ENCODE peak calls at places on chromosomes 6 and 20, in nine cellular contexts. One of them, this sample, is unnamed.

GRCh38 chr6:10276106-10276505 is 138.8 kb downstream of the TFAP2A start:
- DNase-seq in heart left ventricle: no peak
- DNase-seq in cardiac fibroblast: no peak
- DNase-seq in PC-3: peak; percentile 71
- DNase-seq in kidney epithelial cell: peak; percentile 35
- DNase-seq in pancreas: no peak
- DNase-seq in uterus: no peak
- DNase-seq in hepatocyte: no peak
- DNase-seq in psoas muscle: no peak
- DNase-seq in this sample: peak; percentile 48

GRCh38 chr6:21348462-21349195 is 244.9 kb upstream of the SOX4 start:
- DNase-seq in heart left ventricle: no peak
- DNase-seq in pancreas: no peak
- DNase-seq in hepatocyte: peak; percentile 53
- DNase-seq in PC-3: peak; percentile 68
- DNase-seq in kidney epithelial cell: peak; percentile 65
- DNase-seq in uterus: peak; percentile 31
- DNase-seq in psoas muscle: peak; percentile 74
- DNase-seq in cardiac fibroblast: peak; percentile 68
- DNase-seq in this sample: peak; percentile 33

GRCh38 chr6:19597809-19598320 is 239.3 kb upstream of the ID4 start:
- DNase-seq in heart left ventricle: no peak
- DNase-seq in hepatocyte: no peak
- DNase-seq in PC-3: no peak
- DNase-seq in uterus: no peak
- DNase-seq in cardiac fibroblast: no peak
- DNase-seq in kidney epithelial cell: no peak
- DNase-seq in pancreas: no peak
- DNase-seq in psoas muscle: no peak
- DNase-seq in this sample: no peak

GRCh38 chr6:134614606-134615485 is 296.9 kb upstream of the SGK1 start:
- DNase-seq in kidney epithelial cell: no peak
- DNase-seq in psoas muscle: no peak
- DNase-seq in hepatocyte: no peak
- DNase-seq in PC-3: no peak
- DNase-seq in pancreas: no peak
- DNase-seq in uterus: no peak
- DNase-seq in cardiac fibroblast: no peak
- DNase-seq in heart left ventricle: no peak
- DNase-seq in this sample: peak; percentile 15

GRCh38 chr20:3811421-3812258 is 8.7 kb upstream of the AP5S1 start:
- DNase-seq in psoas muscle: peak; percentile 99
- DNase-seq in hepatocyte: peak; percentile 95
- DNase-seq in heart left ventricle: peak; percentile 99
- DNase-seq in cardiac fibroblast: peak; percentile 100
- DNase-seq in PC-3: peak; percentile 99
- DNase-seq in kidney epithelial cell: peak; percentile 74
- DNase-seq in pancreas: peak; percentile 99
- DNase-seq in uterus: peak; percentile 100
- DNase-seq in this sample: peak; percentile 97

GRCh38 chr6:16273266-16273665 is 34.9 kb downstream of the GMPR start:
- DNase-seq in hepatocyte: peak; percentile 38
- DNase-seq in PC-3: peak; percentile 11
- DNase-seq in psoas muscle: no peak
- DNase-seq in cardiac fibroblast: peak; percentile 58
- DNase-seq in pancreas: no peak
- DNase-seq in kidney epithelial cell: no peak
- DNase-seq in uterus: no peak
- DNase-seq in heart left ventricle: no peak
- DNase-seq in this sample: no peak

GRCh38 chr6:6713660-6714446 is 125.3 kb downstream of the LY86 start:
- DNase-seq in cardiac fibroblast: peak; percentile 27
- DNase-seq in psoas muscle: no peak
- DNase-seq in PC-3: peak; percentile 53
- DNase-seq in uterus: no peak
- DNase-seq in hepatocyte: no peak
- DNase-seq in pancreas: no peak
- DNase-seq in heart left ventricle: no peak
- DNase-seq in kidney epithelial cell: no peak
- DNase-seq in this sample: peak; percentile 69

GRCh38 chr20:53216856-53217576 is 244.9 kb downstream of the TSHZ2 start:
- DNase-seq in pancreas: peak; percentile 42
- DNase-seq in uterus: peak; percentile 67
- DNase-seq in hepatocyte: peak; percentile 82
- DNase-seq in kidney epithelial cell: no peak
- DNase-seq in heart left ventricle: peak; percentile 46
- DNase-seq in PC-3: peak; percentile 81
- DNase-seq in cardiac fibroblast: peak; percentile 34
- DNase-seq in psoas muscle: peak; percentile 74
- DNase-seq in this sample: peak; percentile 10

GRCh38 chr20:46767127-46767761 is 57.8 kb downstream of the SLC2A10 start:
- DNase-seq in kidney epithelial cell: no peak
- DNase-seq in cardiac fibroblast: peak; percentile 33
- DNase-seq in PC-3: peak; percentile 81
- DNase-seq in uterus: no peak
- DNase-seq in hepatocyte: peak; percentile 70
- DNase-seq in psoas muscle: no peak
- DNase-seq in heart left ventricle: no peak
- DNase-seq in pancreas: no peak
- DNase-seq in this sample: peak; percentile 55

GRCh38 chr20:31505903-31506302 is 8.3 kb upstream of the HM13 start:
- DNase-seq in uterus: no peak
- DNase-seq in cardiac fibroblast: no peak
- DNase-seq in PC-3: no peak
- DNase-seq in kidney epithelial cell: no peak
- DNase-seq in hepatocyte: no peak
- DNase-seq in psoas muscle: no peak
- DNase-seq in pancreas: no peak
- DNase-seq in heart left ventricle: no peak
- DNase-seq in this sample: peak; percentile 70

GRCh38 chr6:29652198-29652584 is 4.7 kb upstream of the MOG start:
- DNase-seq in pancreas: no peak
- DNase-seq in hepatocyte: no peak
- DNase-seq in kidney epithelial cell: no peak
- DNase-seq in heart left ventricle: no peak
- DNase-seq in uterus: no peak
- DNase-seq in cardiac fibroblast: no peak
- DNase-seq in psoas muscle: no peak
- DNase-seq in PC-3: no peak
- DNase-seq in this sample: no peak

GRCh38 chr20:15949391-15949790 is 623.9 kb downstream of the KIF16B start:
- DNase-seq in heart left ventricle: no peak
- DNase-seq in psoas muscle: no peak
- DNase-seq in hepatocyte: no peak
- DNase-seq in kidney epithelial cell: no peak
- DNase-seq in cardiac fibroblast: no peak
- DNase-seq in pancreas: no peak
- DNase-seq in PC-3: no peak
- DNase-seq in uterus: no peak
- DNase-seq in this sample: no peak

GRCh38 chr6:139407718-139408222 is 33.3 kb upstream of the CITED2 start:
- DNase-seq in heart left ventricle: no peak
- DNase-seq in psoas muscle: no peak
- DNase-seq in PC-3: peak; percentile 54
- DNase-seq in uterus: no peak
- DNase-seq in cardiac fibroblast: peak; percentile 88
- DNase-seq in kidney epithelial cell: peak; percentile 98
- DNase-seq in hepatocyte: no peak
- DNase-seq in pancreas: no peak
- DNase-seq in this sample: peak; percentile 97

GRCh38 chr6:89347825-89348224 is 4.7 kb downstream of the UBE2J1 start:
- DNase-seq in cardiac fibroblast: no peak
- DNase-seq in hepatocyte: peak; percentile 63
- DNase-seq in PC-3: no peak
- DNase-seq in kidney epithelial cell: no peak
- DNase-seq in pancreas: peak; percentile 17
- DNase-seq in uterus: no peak
- DNase-seq in heart left ventricle: peak; percentile 39
- DNase-seq in psoas muscle: no peak
- DNase-seq in this sample: peak; percentile 15

GRCh38 chr6:39061182-39061581 is 12.6 kb downstream of the GLP1R start:
- DNase-seq in cardiac fibroblast: no peak
- DNase-seq in heart left ventricle: no peak
- DNase-seq in uterus: no peak
- DNase-seq in PC-3: no peak
- DNase-seq in psoas muscle: no peak
- DNase-seq in pancreas: no peak
- DNase-seq in kidney epithelial cell: no peak
- DNase-seq in hepatocyte: no peak
- DNase-seq in this sample: no peak

GRCh38 chr20:17558154-17558940 is 11.5 kb upstream of the DSTN start:
- DNase-seq in hepatocyte: peak; percentile 73
- DNase-seq in cardiac fibroblast: peak; percentile 91
- DNase-seq in kidney epithelial cell: no peak
- DNase-seq in heart left ventricle: peak; percentile 69
- DNase-seq in psoas muscle: no peak
- DNase-seq in pancreas: no peak
- DNase-seq in PC-3: peak; percentile 95
- DNase-seq in uterus: peak; percentile 67
- DNase-seq in this sample: peak; percentile 96

GRCh38 chr6:25946631-25947030 is 16.0 kb upstream of the TRIM38 start:
- DNase-seq in cardiac fibroblast: no peak
- DNase-seq in PC-3: no peak
- DNase-seq in pancreas: no peak
- DNase-seq in heart left ventricle: no peak
- DNase-seq in psoas muscle: no peak
- DNase-seq in hepatocyte: no peak
- DNase-seq in kidney epithelial cell: no peak
- DNase-seq in uterus: no peak
- DNase-seq in this sample: no peak

GRCh38 chr6:44734886-44735630 is 347.6 kb downstream of the CDC5L start:
- DNase-seq in uterus: no peak
- DNase-seq in psoas muscle: no peak
- DNase-seq in hepatocyte: no peak
- DNase-seq in cardiac fibroblast: no peak
- DNase-seq in heart left ventricle: no peak
- DNase-seq in PC-3: no peak
- DNase-seq in pancreas: no peak
- DNase-seq in kidney epithelial cell: no peak
- DNase-seq in this sample: no peak

GRCh38 chr6:15058200-15059070 is 187.4 kb upstream of the JARID2 start:
- DNase-seq in heart left ventricle: no peak
- DNase-seq in kidney epithelial cell: no peak
- DNase-seq in PC-3: no peak
- DNase-seq in hepatocyte: no peak
- DNase-seq in cardiac fibroblast: no peak
- DNase-seq in psoas muscle: no peak
- DNase-seq in pancreas: no peak
- DNase-seq in uterus: no peak
- DNase-seq in this sample: no peak

GRCh38 chr20:59936409-59936808 is 3.0 kb upstream of the SYCP2 start:
- DNase-seq in heart left ventricle: no peak
- DNase-seq in PC-3: no peak
- DNase-seq in kidney epithelial cell: no peak
- DNase-seq in hepatocyte: no peak
- DNase-seq in uterus: no peak
- DNase-seq in pancreas: no peak
- DNase-seq in cardiac fibroblast: no peak
- DNase-seq in psoas muscle: no peak
- DNase-seq in this sample: no peak
- H3K4me3 ChIP-seq in heart left ventricle: no peak overlapping the region
- H3K4me3 ChIP-seq in PC-3: no peak overlapping the region
- H3K4me3 ChIP-seq in kidney epithelial cell: no peak overlapping the region
- H3K4me3 ChIP-seq in hepatocyte: no peak overlapping the region
- H3K4me3 ChIP-seq in uterus: no peak overlapping the region
- H3K4me3 ChIP-seq in pancreas: no peak overlapping the region
- H3K4me3 ChIP-seq in cardiac fibroblast: no peak overlapping the region
- H3K4me3 ChIP-seq in psoas muscle: peak overlapping the region; percentile 85
- H3K4me3 ChIP-seq in this sample: no peak overlapping the region

DNA sequence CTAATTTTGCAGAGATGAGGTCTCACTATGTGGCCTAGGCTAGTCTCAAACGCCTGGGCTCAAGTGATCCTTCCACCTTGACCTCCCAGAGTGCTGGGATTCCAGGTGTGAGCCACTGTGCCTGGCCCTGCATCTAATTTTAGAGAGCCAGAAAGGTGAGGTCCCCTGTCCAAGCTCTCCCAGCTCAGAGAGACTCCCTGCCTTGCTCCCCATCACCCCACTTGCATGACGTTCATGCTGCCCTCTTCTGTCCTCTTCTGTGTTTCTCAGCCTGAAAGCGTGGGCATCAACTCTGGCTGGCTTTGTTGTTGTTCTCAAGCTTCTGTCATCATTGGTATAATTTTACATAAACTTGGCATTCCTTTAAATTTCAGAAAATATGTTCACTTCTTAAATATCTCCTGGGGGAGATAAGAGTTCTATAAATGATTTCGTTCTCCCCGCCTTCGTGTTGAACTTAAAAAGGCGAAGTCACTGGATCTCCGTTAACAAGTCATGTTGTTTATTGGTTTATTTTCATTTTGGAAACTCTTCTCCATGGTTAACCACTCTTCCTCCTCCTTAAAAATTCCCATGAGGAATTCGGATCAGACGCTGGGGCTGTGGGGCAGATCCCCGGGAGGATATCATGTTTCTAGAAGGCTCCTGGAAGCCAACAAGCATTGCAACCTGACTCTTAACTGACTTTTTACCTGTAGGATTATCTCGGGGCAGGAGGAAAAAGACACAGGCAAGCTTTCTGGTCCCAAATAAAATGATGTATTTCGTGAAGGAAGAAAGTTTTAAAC is 13.2 kb upstream of the PARD6B start:
- DNase-seq in hepatocyte: no peak
- DNase-seq in psoas muscle: no peak
- DNase-seq in uterus: no peak
- DNase-seq in pancreas: no peak
- DNase-seq in kidney epithelial cell: no peak
- DNase-seq in heart left ventricle: no peak
- DNase-seq in PC-3: no peak
- DNase-seq in cardiac fibroblast: peak; percentile 45
- DNase-seq in this sample: peak; percentile 33
- TF ChIP-seq CTCF in hepatocyte: no peak
- TF ChIP-seq CTCF in psoas muscle: no peak
- TF ChIP-seq CTCF in uterus: peak; percentile 22
- TF ChIP-seq CTCF in pancreas: no peak
- TF ChIP-seq CTCF in kidney epithelial cell: peak; percentile 6
- TF ChIP-seq CTCF in heart left ventricle: peak; percentile 9
- TF ChIP-seq CTCF in PC-3: peak; percentile 40
- TF ChIP-seq CTCF in cardiac fibroblast: no peak
- TF ChIP-seq CTCF in this sample: peak; percentile 14

GRCh38 chr6:131949909-131950766 is 1.0 kb downstream of the CCN2 start:
- DNase-seq in hepatocyte: peak; percentile 88
- DNase-seq in PC-3: peak; percentile 76
- DNase-seq in cardiac fibroblast: peak; percentile 96
- DNase-seq in kidney epithelial cell: peak; percentile 49
- DNase-seq in psoas muscle: peak; percentile 83
- DNase-seq in heart left ventricle: peak; percentile 74
- DNase-seq in uterus: peak; percentile 82
- DNase-seq in pancreas: peak; percentile 71
- DNase-seq in this sample: peak; percentile 69
- H3K4me3 ChIP-seq in hepatocyte: peak overlapping the region; percentile 67
- H3K4me3 ChIP-seq in PC-3: peak overlapping the region; percentile 86
- H3K4me3 ChIP-seq in cardiac fibroblast: peak overlapping the region; percentile 82
- H3K4me3 ChIP-seq in kidney epithelial cell: peak overlapping the region; percentile 57
- H3K4me3 ChIP-seq in psoas muscle: peak overlapping the region; percentile 70
- H3K4me3 ChIP-seq in heart left ventricle: peak overlapping the region; percentile 65
- H3K4me3 ChIP-seq in uterus: peak overlapping the region; percentile 78
- H3K4me3 ChIP-seq in pancreas: peak overlapping the region; percentile 68
- H3K4me3 ChIP-seq in this sample: peak overlapping the region; percentile 48

DNA sequence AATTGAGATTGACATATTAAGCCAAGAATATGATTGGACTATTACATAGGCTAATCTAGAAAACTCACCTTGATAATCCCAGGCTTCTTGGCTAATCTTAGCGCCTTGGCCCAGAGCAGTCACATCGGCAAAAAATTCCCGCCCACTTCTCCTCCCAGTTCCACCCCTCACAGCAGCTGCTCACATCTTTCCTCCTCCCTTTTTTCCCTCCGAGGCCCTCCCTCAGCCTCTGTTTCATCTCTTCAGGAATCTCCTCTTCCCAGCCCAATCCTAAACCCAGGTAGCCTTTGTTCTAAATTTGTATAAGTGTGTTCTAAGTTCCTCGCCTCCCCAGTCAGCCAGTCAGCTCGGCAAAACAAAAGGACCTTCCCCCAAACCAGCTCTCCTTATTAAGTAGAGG is 184.3 kb downstream of the PRKN start:
- DNase-seq in cardiac fibroblast: no peak
- DNase-seq in heart left ventricle: no peak
- DNase-seq in psoas muscle: no peak
- DNase-seq in hepatocyte: no peak
- DNase-seq in kidney epithelial cell: no peak
- DNase-seq in pancreas: no peak
- DNase-seq in uterus: no peak
- DNase-seq in PC-3: no peak
- DNase-seq in this sample: no peak
- TF ChIP-seq CTCF in cardiac fibroblast: no peak
- TF ChIP-seq CTCF in heart left ventricle: no peak
- TF ChIP-seq CTCF in psoas muscle: no peak
- TF ChIP-seq CTCF in hepatocyte: no peak
- TF ChIP-seq CTCF in kidney epithelial cell: no peak
- TF ChIP-seq CTCF in pancreas: no peak
- TF ChIP-seq CTCF in uterus: no peak
- TF ChIP-seq CTCF in PC-3: no peak
- TF ChIP-seq CTCF in this sample: no peak

This sample was measured in bronchial epithelial cell.